ENCODE peak calls at places on chromosomes 7 and 10, in seven cellular contexts. M, Q, U, W, T, K and A are unnamed samples.

GRCh38 chr7:41566581-41566980 is 136.3 kb downstream of the INHBA start:
- DNase-seq in T (no peak), U (no peak), Q (no peak), W (peak; percentile 61), K (no peak), M (no peak), A (no peak)

GRCh38 chr7:151061241-151062110 is 2.1 kb downstream of the SLC4A2 start:
- DNase-seq in T (no peak), K (no peak), Q (no peak), U (no peak), W (no peak), M (no peak), A (no peak)

GRCh38 chr7:102111758-102112119 is 174.9 kb upstream of the SH2B2 start:
- DNase-seq in W (no peak), Q (no peak), K (no peak), U (no peak), M (no peak), T (no peak), A (no peak)

GRCh38 chr10:69179089-69179742 is 818 bp upstream of the SUPV3L1 start:
- DNase-seq in K (no peak), T (no peak), M (peak; percentile 44), W (no peak), Q (no peak), U (peak; percentile 57), A (no peak)

GRCh38 chr7:135777626-135778398 is 29.2 kb upstream of the FAM180A start:
- DNase-seq in T (no peak), W (no peak), U (no peak), M (no peak), K (no peak), Q (no peak), A (no peak)

GRCh38 chr7:3780525-3780924 is 479.5 kb downstream of the SDK1 start:
- DNase-seq in W (no peak), Q (no peak), U (no peak), T (no peak), M (no peak), K (no peak), A (no peak)

GRCh38 chr7:2970907-2971306 is 72.8 kb downstream of the CARD11 start:
- DNase-seq in K (no peak), T (no peak), M (no peak), W (no peak), U (no peak), Q (no peak), A (no peak)

GRCh38 chr7:66204822-66205735 is at the start of gene TPST1:
- DNase-seq in M (peak; percentile 96), T (peak; percentile 94), W (peak; percentile 97), U (peak; percentile 100), K (peak; percentile 21), Q (peak; percentile 69), A (no peak)

GRCh38 chr10:78656397-78656796 is 412.4 kb upstream of the ZMIZ1 start:
- DNase-seq in K (no peak), Q (no peak), T (no peak), W (no peak), M (no peak), U (peak; percentile 41), A (no peak)

GRCh38 chr7:28068811-28069216 is 111.8 kb downstream of the JAZF1 start:
- DNase-seq in Q (peak; percentile 75), W (no peak), M (peak; percentile 24), T (no peak), K (no peak), U (no peak), A (no peak)

GRCh38 chr7:100719523-100720319 is 547 bp upstream of the EPO start:
- DNase-seq in W (no peak), K (no peak), T (no peak), U (no peak), M (no peak), Q (no peak), A (no peak)

GRCh38 chr7:70694357-70694908 is 437.5 kb upstream of the GALNT17 start:
- DNase-seq in K (no peak), Q (no peak), M (no peak), U (peak; percentile 85), T (peak; percentile 61), W (no peak), A (no peak)

GRCh38 chr10:21369697-21370096 is 155.8 kb downstream of the SKIDA1 start:
- DNase-seq in W (peak; percentile 92), M (no peak), T (no peak), Q (no peak), U (no peak), K (no peak), A (no peak)

GRCh38 chr7:45710271-45711160 is 136.3 kb downstream of the ADCY1 start:
- DNase-seq in Q (no peak), M (no peak), W (no peak), T (no peak), U (peak; percentile 24), K (no peak), A (no peak)

GRCh38 chr7:104931181-104931781 is 82.7 kb upstream of the KMT2E start:
- DNase-seq in K (no peak), U (peak; percentile 86), Q (no peak), M (no peak), W (peak; percentile 65), T (no peak), A (no peak)

GRCh38 chr7:140672382-140673062 is at the start of gene ADCK2:
- DNase-seq in M (peak; percentile 86), U (peak; percentile 99), W (no peak), Q (peak; percentile 33), T (peak; percentile 85), K (no peak), A (no peak)

GRCh38 chr10:7444576-7445226 is 33.9 kb upstream of the SFMBT2 start:
- DNase-seq in Q (no peak), U (peak; percentile 33), T (no peak), W (no peak), K (no peak), M (no peak), A (no peak)

GRCh38 chr7:124918662-124919061 is 11.0 kb downstream of the POT1 start:
- DNase-seq in K (no peak), M (no peak), Q (no peak), U (no peak), W (no peak), T (no peak), A (no peak)

DNA sequence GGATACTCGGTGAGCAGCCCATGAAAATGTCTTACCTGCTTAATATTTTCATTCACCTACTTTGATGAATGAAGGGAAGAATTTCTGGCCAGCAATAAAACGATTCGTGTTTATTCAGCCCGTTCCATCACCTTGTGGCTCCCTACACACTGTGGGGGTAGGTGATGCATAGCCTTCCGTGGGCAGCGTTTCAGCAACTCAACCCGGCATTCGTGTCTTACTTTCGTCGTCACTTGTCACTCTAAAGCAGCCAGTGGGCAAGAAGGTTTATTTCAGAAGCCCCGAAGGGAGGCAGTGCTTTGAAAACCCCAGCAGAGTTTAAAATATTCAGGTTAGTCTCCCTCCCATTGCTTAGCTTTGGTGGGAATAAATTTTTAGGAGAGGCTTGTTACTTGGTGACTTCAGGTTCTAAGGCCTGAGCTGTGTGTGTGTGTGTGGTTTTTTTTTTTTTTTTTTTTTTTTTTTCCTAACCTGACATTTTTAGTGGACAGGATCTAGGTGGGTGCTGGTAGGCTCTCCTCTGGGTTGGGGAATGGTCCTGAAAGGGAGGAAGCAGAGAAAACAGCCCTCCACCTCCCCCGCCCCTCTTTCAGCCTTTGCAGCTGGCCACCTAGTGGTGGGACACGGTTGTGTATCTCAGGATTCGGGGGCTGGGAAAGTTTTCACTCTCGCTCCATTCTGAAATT is 1.8 kb downstream of the GRK5 start:
- DNase-seq in W (peak; percentile 77), M (peak; percentile 67), K (no peak), U (peak; percentile 71), T (peak; percentile 64), Q (no peak), A (no peak)
- H3K27ac ChIP-seq in W (peak overlapping the region; percentile 70), M (peak overlapping the region; percentile 99), K (peak overlapping the region; percentile 99), U (peak overlapping the region; percentile 98), T (no peak overlapping the region), Q (no peak overlapping the region), A (peak overlapping the region; percentile 96)

DNA sequence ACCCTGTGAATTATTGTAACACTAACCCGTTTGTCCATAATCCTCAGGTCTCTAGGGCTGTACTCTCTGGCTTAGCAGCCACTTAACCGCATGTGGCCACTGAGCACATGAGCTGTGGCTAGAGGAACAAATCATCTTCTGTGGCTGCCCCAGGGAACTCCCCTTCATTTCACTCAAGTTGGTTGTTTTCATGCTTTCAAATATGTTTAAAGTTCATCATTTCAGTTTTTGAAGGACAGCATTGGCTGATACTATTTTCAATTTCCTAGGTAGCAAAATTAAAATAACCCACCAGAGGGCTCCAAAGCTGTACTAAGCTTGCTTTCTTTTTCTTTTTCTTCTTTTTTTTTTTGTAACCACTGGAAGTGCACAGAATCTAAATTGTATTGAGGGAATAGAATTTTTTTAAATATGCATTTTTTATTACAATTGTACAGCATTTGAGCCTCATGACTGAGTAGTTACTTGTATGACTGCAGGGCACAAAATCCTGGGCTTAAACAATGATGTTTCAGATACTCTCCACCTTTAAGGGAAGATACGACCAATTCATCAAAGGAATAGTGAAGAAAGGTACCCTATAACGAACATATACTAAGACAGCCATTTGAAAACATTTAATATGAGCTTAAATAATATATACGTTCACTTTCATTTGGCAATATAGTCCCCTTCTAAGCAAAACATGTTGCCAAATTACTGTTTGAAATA is 38.6 kb downstream of the MRC1 start:
- DNase-seq in U (peak; percentile 32), T (peak; percentile 11), M (no peak), K (no peak), Q (no peak), W (peak; percentile 31), A (no peak)
- TF ChIP-seq CTCF in U (peak; percentile 71), T (peak; percentile 58), M (peak; percentile 68), K (peak; percentile 43), Q (peak; percentile 61), W (peak; percentile 19), A (no peak)

GRCh38 chr10:71243756-71244637 is 31.6 kb downstream of the UNC5B start:
- DNase-seq in U (no peak), T (no peak), K (no peak), Q (peak; percentile 96), W (no peak), M (no peak), A (no peak)
- H3K4me1 ChIP-seq in U (peaks cover 64% of the 10 kb centered on the region), T (peaks cover 3% of the 10 kb centered on the region), K (peaks cover 64% of the 10 kb centered on the region), Q (peaks cover 63% of the 10 kb centered on the region), W (peaks cover 27% of the 10 kb centered on the region), M (peaks cover 8% of the 10 kb centered on the region), A (peaks cover 96% of the 10 kb centered on the region)

GRCh38 chr7:54995166-54995565 is 23.7 kb upstream of the EGFR start:
- DNase-seq in T (no peak), K (no peak), U (no peak), Q (no peak), M (no peak), W (no peak), A (no peak)

GRCh38 chr7:54992876-54993490 is 25.8 kb upstream of the EGFR start:
- DNase-seq in W (no peak), M (no peak), Q (no peak), U (no peak), K (no peak), T (no peak), A (no peak)

GRCh38 chr7:54995631-54996340 is 23.0 kb upstream of the EGFR start:
- DNase-seq in U (no peak), Q (peak; percentile 99), W (peak; percentile 80), K (no peak), M (peak; percentile 74), T (no peak), A (no peak)

GRCh38 chr7:54991341-54991740 is 27.5 kb upstream of the EGFR start:
- DNase-seq in K (no peak), U (no peak), M (no peak), W (no peak), T (no peak), Q (no peak), A (no peak)

DNA sequence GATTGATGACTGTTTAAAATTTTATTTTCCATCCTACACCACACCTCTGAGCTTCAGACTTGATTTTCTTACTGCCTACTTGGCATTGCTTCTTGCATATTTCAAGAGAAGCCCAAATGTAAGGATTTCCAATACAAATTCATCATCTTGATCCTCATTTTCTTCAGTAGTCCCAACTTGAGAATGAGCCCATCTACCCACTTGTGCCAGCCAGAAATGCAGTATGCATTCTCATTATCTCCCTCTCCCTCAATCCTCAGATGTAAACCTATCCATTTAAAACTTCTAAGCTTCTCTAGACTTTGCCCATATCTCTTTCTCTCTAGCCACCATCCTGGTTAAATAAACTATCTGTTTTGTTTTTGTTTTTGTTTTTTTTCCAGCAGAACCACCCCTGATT is 22.4 kb upstream of the EGFR start:
- DNase-seq in W (no peak), T (no peak), M (no peak), Q (no peak), U (no peak), K (no peak), A (no peak)
- H3K27ac ChIP-seq in W (no peak overlapping the region), T (no peak overlapping the region), M (peak overlapping the region; percentile 86), Q (peak overlapping the region; percentile 89), U (no peak overlapping the region), K (no peak overlapping the region), A (no peak overlapping the region)